ENCODE peak calls at places on chromosome 18, in five cellular contexts. D, M, Q, J and I are unnamed samples. For H3K36me3, the result is how much of the 10 kb centered on the place peaks cover.

GRCh38 chr18:32310119-32310518 is 120.3 kb downstream of the MEP1B start:
- DNase-seq in Q (no peak), M (no peak), D (no peak), J (no peak), I (no peak)

GRCh38 chr18:72720116-72720515 is 147.7 kb downstream of the NETO1 start:
- DNase-seq in J (no peak), D (no peak), Q (no peak), M (no peak), I (no peak)

GRCh38 chr18:42038936-42039335 is 83.9 kb downstream of the PIK3C3 start:
- DNase-seq in J (no peak), M (no peak), D (no peak), Q (no peak), I (no peak)

GRCh38 chr18:65091737-65092329 is 659.0 kb upstream of the CDH7 start:
- DNase-seq in D (no peak), J (no peak), Q (no peak), M (no peak), I (no peak)

GRCh38 chr18:13011719-13012118 is 20.6 kb downstream of the CEP192 start:
- DNase-seq in Q (no peak), M (no peak), D (no peak), J (no peak), I (no peak)

GRCh38 chr18:31225668-31226067 is 63.0 kb upstream of the DSC1 start:
- DNase-seq in D (no peak), Q (no peak), J (no peak), M (no peak), I (no peak)

GRCh38 chr18:5601188-5601624 is 57.4 kb upstream of the EPB41L3 start:
- DNase-seq in M (no peak), J (peak), D (no peak), Q (no peak), I (no peak)

GRCh38 chr18:31508781-31509180 is 10.8 kb downstream of the DSG2 start:
- DNase-seq in Q (no peak), M (no peak), D (no peak), J (no peak), I (no peak)

GRCh38 chr18:41490861-41491260 is 464.2 kb upstream of the PIK3C3 start:
- DNase-seq in D (no peak), Q (no peak), M (no peak), J (no peak), I (no peak)

GRCh38 chr18:59665057-59666007 is 31.9 kb downstream of the CCBE1 start:
- DNase-seq in J (no peak), Q (no peak), D (no peak), M (no peak), I (no peak)

GRCh38 chr18:22539045-22539444 is 121.3 kb upstream of the CTAGE1 start:
- DNase-seq in J (no peak), D (no peak), M (no peak), Q (peak), I (peak)

GRCh38 chr18:11981633-11982366 is 493 bp downstream of the IMPA2 start:
- DNase-seq in M (no peak), J (peak), Q (peak), D (no peak), I (peak)

GRCh38 chr18:3460823-3461398 is 10.9 kb downstream of the TGIF1 start:
- DNase-seq in J (no peak), M (no peak), Q (no peak), D (no peak), I (no peak)
- TF ChIP-seq EP300 in J (no peak), M (no peak), Q (no peak), D (peak), I (no peak)

GRCh38 chr18:34643982-34644381 is 66.1 kb upstream of the DTNA start:
- DNase-seq in J (no peak), D (no peak), M (no peak), Q (no peak), I (no peak)
- TF ChIP-seq CTCF in J (no peak), D (no peak), M (no peak), Q (no peak), I (no peak)

DNA sequence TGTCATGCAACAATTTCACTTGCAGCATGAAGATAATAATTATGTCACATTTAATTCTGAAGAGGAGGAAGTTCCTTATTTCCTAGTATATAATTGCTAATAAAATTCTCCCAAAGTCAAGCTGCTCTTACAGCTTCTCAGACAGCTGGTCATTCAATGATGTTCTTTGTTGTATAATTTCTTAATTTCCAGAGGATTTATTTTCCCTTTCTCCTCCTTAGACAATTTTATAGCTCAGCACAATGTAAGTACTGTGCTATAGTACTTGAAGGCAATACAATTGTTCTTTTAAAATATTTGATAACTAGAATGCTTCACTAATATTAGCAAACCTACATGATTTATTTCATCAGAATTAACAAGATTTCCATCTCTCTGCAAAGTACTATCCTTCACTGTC is 73.4 kb downstream of the ROCK1 start:
- DNase-seq in M (no peak), Q (no peak), D (no peak), J (no peak), I (no peak)
- H3K36me3 ChIP-seq in M (under half), Q (under half), D (under half), J (under half), I (half or more)

GRCh38 chr18:28411806-28412205 is 234.9 kb upstream of the CDH2 start:
- DNase-seq in D (no peak), M (no peak), Q (no peak), J (no peak), I (no peak)
- TF ChIP-seq EP300 in D (no peak), M (no peak), Q (no peak), J (no peak), I (no peak)

DNA sequence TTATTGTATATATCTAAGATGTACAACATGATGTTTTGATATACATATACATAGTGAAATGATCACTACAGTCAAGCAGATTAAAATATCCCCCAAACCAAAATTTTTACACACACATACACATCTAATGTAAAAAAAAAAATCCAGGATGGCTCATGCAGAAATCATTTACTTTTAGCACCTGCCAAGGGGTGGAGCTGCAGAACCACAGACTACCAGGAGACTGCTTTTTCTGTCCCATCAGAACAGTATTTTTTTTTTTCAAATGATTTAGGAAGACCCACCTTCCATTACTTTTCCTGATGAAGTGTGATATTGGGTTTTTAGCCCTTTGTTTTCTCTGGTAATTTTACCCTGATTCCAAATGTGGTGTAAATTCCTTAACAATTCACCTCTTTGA is 61.9 kb downstream of the AQP4 start:
- DNase-seq in Q (no peak), D (no peak), M (no peak), J (no peak), I (no peak)
- TF ChIP-seq CTCF in Q (no peak), D (no peak), M (no peak), J (no peak), I (no peak)

GRCh38 chr18:48815182-48815520 is 135.6 kb downstream of the SMAD7 start:
- DNase-seq in D (no peak), M (no peak), J (no peak), Q (no peak), I (peak)
- H3K36me3 ChIP-seq in D (under half), M (under half), J (under half), Q (under half), I (under half)

DNA sequence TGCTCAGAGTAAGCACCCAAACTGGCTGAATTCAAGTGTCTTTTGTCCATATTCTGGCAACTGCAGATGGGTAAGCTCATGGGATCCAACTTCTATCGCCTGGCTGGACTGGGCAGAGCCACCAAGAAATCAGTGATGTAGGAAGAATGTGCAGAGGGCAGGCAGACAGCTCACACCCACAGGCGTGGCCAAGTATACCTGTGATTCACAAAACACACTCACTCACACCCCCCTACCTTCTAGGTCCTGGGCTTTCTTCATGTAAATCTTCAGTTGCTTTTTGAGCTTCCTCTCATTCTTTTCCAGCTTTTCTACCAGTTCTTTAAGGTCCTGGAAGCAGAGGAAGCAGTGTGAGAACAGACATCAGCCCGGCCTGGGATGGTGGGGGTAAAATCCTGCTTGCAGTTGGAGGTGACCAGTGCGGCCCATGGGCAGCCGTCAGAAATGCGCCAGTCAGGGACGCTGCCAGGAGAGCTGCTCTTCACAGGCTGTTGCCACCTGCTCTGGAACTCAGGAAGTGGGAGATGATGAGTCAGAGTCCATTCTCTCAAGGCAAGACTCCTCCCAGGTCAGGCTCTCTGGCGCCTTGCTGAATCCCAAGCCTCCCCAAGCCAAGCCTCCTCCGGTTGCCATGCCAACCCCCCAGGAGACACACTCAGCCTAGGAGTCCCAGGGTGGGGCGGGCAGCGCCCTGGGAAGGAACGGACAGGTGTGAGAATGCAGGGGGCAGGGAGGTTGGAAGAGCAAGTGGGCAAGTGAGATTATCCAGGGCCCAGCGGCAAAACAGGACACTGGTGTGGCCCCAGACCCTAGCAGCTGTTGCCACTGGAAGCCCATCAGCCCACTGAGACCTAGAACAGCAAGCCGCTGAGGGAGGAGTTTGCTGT is 36.2 kb upstream of the ACAA2 start:
- DNase-seq in J (peak), M (peak), D (peak), Q (peak), I (no peak)
- TF ChIP-seq EP300 in J (peak), M (no peak), D (no peak), Q (no peak), I (no peak)